ENCODE peak calls at places on chromosomes 5 and 9, in four cellular contexts. I, Q, O and E are unnamed samples.

GRCh38 chr9:32004431-32005076 is 379.9 kb upstream of the ACO1 start:
- DNase-seq in O (no peak), I (no peak), Q (no peak), E (no peak)

GRCh38 chr5:43400082-43400481 is 12.1 kb downstream of the CCL28 start:
- DNase-seq in O (no peak), I (no peak), Q (no peak), E (no peak)

GRCh38 chr9:137461663-137462395 is 2.7 kb upstream of the NSMF start:
- DNase-seq in Q (peak; percentile 42), I (peak; percentile 81), O (no peak), E (peak; percentile 79)

GRCh38 chr9:89179535-89179919 is 909 bp upstream of the SHC3 start:
- DNase-seq in O (no peak), Q (no peak), I (peak; percentile 27), E (no peak)

GRCh38 chr9:136796238-136796774 is at the start of gene CCDC183:
- DNase-seq in Q (no peak), O (no peak), I (no peak), E (no peak)

GRCh38 chr5:177162379-177162778 is 28.8 kb downstream of the NSD1 start:
- DNase-seq in Q (no peak), O (no peak), I (no peak), E (no peak)

GRCh38 chr5:8685704-8686103 is 816.8 kb downstream of the MTRR start:
- DNase-seq in Q (no peak), O (no peak), I (no peak), E (no peak)

GRCh38 chr9:130741831-130742449 is 48.4 kb downstream of the EXOSC2 start:
- DNase-seq in Q (no peak), O (no peak), I (peak; percentile 41), E (no peak)

GRCh38 chr9:118029425-118029824 is 325.2 kb downstream of the TLR4 start:
- DNase-seq in I (no peak), O (no peak), Q (no peak), E (no peak)

GRCh38 chr5:5419291-5420210 is 2.9 kb upstream of the ICE1 start:
- DNase-seq in O (no peak), Q (no peak), I (peak; percentile 69), E (no peak)

GRCh38 chr5:93476211-93476851 is 104.7 kb downstream of the NR2F1-AS1 start:
- DNase-seq in I (no peak), O (no peak), Q (no peak), E (no peak)

GRCh38 chr9:88978034-88978433 is 13.2 kb upstream of the S1PR3 start:
- DNase-seq in O (no peak), Q (no peak), I (no peak), E (no peak)

GRCh38 chr5:51990661-51991180 is 607.5 kb downstream of the ISL1 start:
- DNase-seq in O (no peak), Q (no peak), I (no peak), E (no peak)

GRCh38 chr5:136192015-136192525 is 892 bp downstream of the SMIM32 start:
- DNase-seq in I (no peak), O (no peak), Q (no peak), E (no peak)

GRCh38 chr5:72440207-72440638 is 67.0 kb downstream of the ZNF366 start:
- DNase-seq in O (no peak), I (no peak), Q (no peak), E (no peak)

GRCh38 chr9:99851028-99851822 is 29.5 kb downstream of the NR4A3 start:
- DNase-seq in Q (no peak), I (no peak), O (no peak), E (no peak)

GRCh38 chr5:138953370-138954256 is 78.5 kb upstream of the LRRTM2 start:
- DNase-seq in Q (peak; percentile 96), I (no peak), O (no peak), E (no peak)

GRCh38 chr5:21858441-21858840 is 994.7 kb downstream of the CDH12 start:
- DNase-seq in I (no peak), O (no peak), Q (no peak), E (no peak)

GRCh38 chr5:35820720-35821119 is 36.0 kb upstream of the IL7R start:
- DNase-seq in I (no peak), O (no peak), Q (no peak), E (no peak)

GRCh38 chr9:92245005-92245797 is 48.3 kb downstream of the IARS1 start:
- DNase-seq in O (no peak), I (no peak), Q (no peak), E (no peak)

GRCh38 chr5:154158379-154158738 is 32.2 kb upstream of the GALNT10 start:
- DNase-seq in Q (no peak), O (no peak), I (no peak), E (no peak)
- TF ChIP-seq POLR2A in Q (no peak), O (no peak), I (no peak), E (no peak)

DNA sequence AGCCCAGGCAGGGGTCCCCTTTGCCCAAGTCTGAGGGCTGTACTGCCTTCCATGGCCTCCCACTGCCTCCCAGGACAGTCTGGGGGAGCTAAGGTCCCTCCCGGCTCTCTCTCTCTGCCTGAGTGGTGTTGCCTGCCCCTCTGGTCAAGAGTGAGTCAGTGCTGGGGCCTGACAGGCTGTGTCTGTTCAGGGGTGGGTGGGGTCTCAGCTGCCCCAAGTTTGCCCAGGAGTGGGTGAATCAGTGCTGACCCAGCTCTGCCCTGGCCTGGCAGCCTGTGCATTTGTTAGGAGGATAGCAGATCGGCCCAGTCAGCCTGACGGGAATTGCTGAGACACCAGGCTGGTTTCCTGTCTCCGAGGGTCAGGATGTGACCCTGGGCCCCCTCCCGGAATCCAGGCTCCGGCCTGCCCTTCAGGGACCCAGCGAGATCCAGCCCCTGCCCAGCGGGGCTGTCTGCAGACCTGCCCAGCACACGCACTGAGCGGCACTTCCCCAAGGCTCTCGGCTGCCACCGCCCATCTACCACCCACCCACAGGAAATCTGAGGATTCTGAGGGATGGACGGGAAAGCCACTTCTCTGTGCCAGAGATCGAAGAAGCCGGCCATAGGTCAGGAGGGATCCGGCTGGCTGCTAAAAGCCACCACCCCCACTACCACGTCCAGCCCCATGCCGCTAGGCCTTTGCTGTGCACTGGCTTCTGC is 15.9 kb downstream of the ENG start:
- DNase-seq in I (peak; percentile 51), O (no peak), Q (peak; percentile 44), E (no peak)
- TF ChIP-seq POLR2A in I (no peak), O (no peak), Q (no peak), E (no peak)

GRCh38 chr5:147763791-147764525 is 18.6 kb downstream of the JAKMIP2 start:
- DNase-seq in O (no peak), I (no peak), Q (no peak), E (no peak)
- TF ChIP-seq POLR2A in O (no peak), I (no peak), Q (no peak), E (no peak)

DNA sequence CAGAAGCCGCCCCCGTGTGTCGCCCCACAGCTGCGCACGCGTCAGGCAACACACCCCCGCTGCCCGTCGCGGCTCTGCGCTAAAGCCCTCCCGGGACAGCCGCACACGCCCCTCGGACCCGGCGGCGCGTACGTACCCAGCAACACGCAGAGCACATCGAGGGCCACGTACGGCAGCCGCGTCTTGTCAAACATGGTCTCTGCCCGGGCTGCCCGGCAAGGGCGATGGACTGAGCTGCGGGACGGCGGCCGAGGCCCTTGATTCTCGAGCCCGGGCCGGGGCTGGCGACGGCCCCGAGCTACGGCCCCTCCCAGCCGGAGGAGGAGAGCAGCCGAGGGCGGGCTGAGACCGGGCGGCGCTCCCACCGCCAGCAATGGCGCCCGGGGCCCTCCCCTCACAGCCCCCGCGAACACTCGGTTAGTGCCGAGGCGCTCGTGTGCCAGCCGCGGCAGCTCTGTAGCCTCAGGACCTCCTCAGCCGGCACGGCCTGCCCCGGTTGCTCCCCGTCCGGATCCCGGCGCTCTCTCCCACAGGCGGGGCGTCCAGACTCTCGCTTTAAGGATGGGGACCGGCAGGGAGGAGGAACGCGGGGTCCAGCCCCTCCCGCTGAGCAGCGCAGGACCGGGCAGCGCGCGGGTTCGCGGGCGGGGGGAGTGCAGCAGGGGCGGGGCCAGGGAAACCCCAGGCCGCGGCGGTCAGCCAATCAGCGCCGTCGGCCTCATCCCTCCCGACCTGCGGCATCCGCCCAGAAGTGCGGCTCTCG is at the start of gene PLPP1:
- DNase-seq in O (peak; percentile 79), Q (peak; percentile 94), I (peak; percentile 88), E (peak; percentile 78)
- TF ChIP-seq POLR2A in O (peak; percentile 55), Q (no peak), I (peak; percentile 70), E (peak; percentile 50)